ENCODE peak calls at places on chromosomes 7 and 10, in nine cellular contexts. N, X, K, E, C, U, Y, S and J are unnamed samples.

GRCh38 chr10:30371954-30372353 is 22.9 kb upstream of the MTPAP start:
- DNase-seq in N (no peak), X (no peak), K (no peak), E (no peak), C (no peak), U (no peak), Y (no peak), S (no peak), J (no peak)

GRCh38 chr10:78892383-78893191 is 176.2 kb upstream of the ZMIZ1 start:
- DNase-seq in N (no peak), X (peak; percentile 8), K (no peak), E (no peak), C (no peak), U (peak; percentile 11), Y (no peak), S (no peak), J (no peak)

GRCh38 chr10:72272689-72273409 is 875 bp upstream of the DDIT4 start:
- DNase-seq in N (peak; percentile 96), X (peak; percentile 98), K (peak; percentile 86), E (peak; percentile 84), C (no peak), U (peak; percentile 81), Y (no peak), S (no peak), J (peak; percentile 94)

GRCh38 chr10:104577861-104578480 is 63.1 kb upstream of the SORCS3 start:
- DNase-seq in N (no peak), X (no peak), K (no peak), E (no peak), C (no peak), U (no peak), Y (no peak), S (no peak), J (no peak)

GRCh38 chr7:91655656-91656055 is 224.8 kb downstream of the MTERF1 start:
- DNase-seq in N (no peak), X (no peak), K (no peak), E (no peak), C (no peak), U (no peak), Y (no peak), S (no peak), J (no peak)

GRCh38 chr7:55018361-55019328 is at the start of gene EGFR:
- DNase-seq in N (peak; percentile 81), X (peak; percentile 92), K (no peak), E (peak; percentile 66), C (no peak), U (peak; percentile 89), Y (no peak), S (no peak), J (peak; percentile 34)

GRCh38 chr7:27771111-27771510 is 31.1 kb downstream of the TAX1BP1 start:
- DNase-seq in N (no peak), X (no peak), K (no peak), E (no peak), C (no peak), U (no peak), Y (no peak), S (no peak), J (no peak)

GRCh38 chr7:11193131-11193867 is 219.6 kb downstream of the PHF14 start:
- DNase-seq in N (no peak), X (peak; percentile 51), K (no peak), E (no peak), C (no peak), U (no peak), Y (no peak), S (no peak), J (no peak)

GRCh38 chr7:69837387-69838068 is 239.3 kb downstream of the AUTS2 start:
- DNase-seq in N (no peak), X (no peak), K (no peak), E (no peak), C (no peak), U (no peak), Y (no peak), S (no peak), J (no peak)

GRCh38 chr10:35643151-35643975 is 1.3 kb upstream of the FZD8 start:
- DNase-seq in N (peak; percentile 82), X (peak; percentile 84), K (no peak), E (peak; percentile 49), C (no peak), U (peak; percentile 60), Y (no peak), S (no peak), J (no peak)

GRCh38 chr10:24894309-24894708 is 58.1 kb downstream of the PRTFDC1 start:
- DNase-seq in N (no peak), X (no peak), K (no peak), E (no peak), C (no peak), U (no peak), Y (no peak), S (no peak), J (peak; percentile 87)

GRCh38 chr7:104328308-104328969 is at the start of gene LHFPL3:
- DNase-seq in N (no peak), X (no peak), K (no peak), E (no peak), C (no peak), U (peak; percentile 16), Y (no peak), S (no peak), J (no peak)

GRCh38 chr7:97307521-97308108 is 190.1 kb downstream of the SDHAF3 start:
- DNase-seq in N (no peak), X (no peak), K (no peak), E (no peak), C (no peak), U (no peak), Y (no peak), S (no peak), J (no peak)

GRCh38 chr10:112834661-112835060 is 115.4 kb upstream of the TCF7L2 start:
- DNase-seq in N (no peak), X (no peak), K (no peak), E (no peak), C (no peak), U (no peak), Y (no peak), S (no peak), J (no peak)

GRCh38 chr7:44307905-44308740 is 17.3 kb downstream of the CAMK2B start:
- DNase-seq in N (peak; percentile 57), X (peak; percentile 28), K (no peak), E (no peak), C (no peak), U (peak; percentile 7), Y (no peak), S (no peak), J (no peak)

DNA sequence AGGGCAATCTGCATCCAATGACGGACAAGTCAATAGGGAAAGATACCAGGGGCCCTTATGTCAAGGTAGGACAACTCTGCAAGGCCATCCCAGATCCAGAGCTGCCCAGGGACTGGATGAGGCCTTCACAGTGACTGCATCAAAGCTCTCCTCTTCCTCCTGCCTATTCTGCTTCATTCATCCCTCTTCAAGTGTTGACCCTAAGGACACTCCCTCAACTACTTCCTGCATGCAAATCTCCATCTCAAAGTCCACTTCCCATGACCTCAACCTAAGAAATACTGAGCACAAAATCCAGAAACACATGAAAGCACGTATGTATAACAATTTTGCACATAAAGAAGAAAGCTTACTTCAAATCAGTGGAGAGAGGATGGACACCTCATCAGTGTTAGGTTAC is 182.3 kb downstream of the AVL9 start:
- DNase-seq in N (no peak), X (no peak), K (no peak), E (no peak), C (no peak), U (no peak), Y (no peak), S (no peak), J (no peak)
- H3K9me3 ChIP-seq in N (no peaks in the 10 kb centered on the region), X (no peaks in the 10 kb centered on the region), K (no peaks in the 10 kb centered on the region), E (no peaks in the 10 kb centered on the region), C (peaks cover 17% of the 10 kb centered on the region), U (no peaks in the 10 kb centered on the region), Y (no peaks in the 10 kb centered on the region), S (no peaks in the 10 kb centered on the region), J (no peaks in the 10 kb centered on the region)

GRCh38 chr7:17234398-17235021 is 63.9 kb upstream of the AHR start:
- DNase-seq in N (no peak), X (no peak), K (no peak), E (no peak), C (peak; percentile 94), U (peak; percentile 37), Y (peak; percentile 62), S (peak; percentile 85), J (peak; percentile 55)
- H3K27ac ChIP-seq in N (peak overlapping the region; percentile 12), X (no peak overlapping the region), K (no peak overlapping the region), E (peak overlapping the region; percentile 76), C (peak overlapping the region; percentile 90), U (peak overlapping the region; percentile 37), Y (peak overlapping the region; percentile 88), S (peak overlapping the region; percentile 95), J (no peak overlapping the region)

GRCh38 chr7:65409363-65409762 is 35.7 kb downstream of the ZNF92 start:
- DNase-seq in N (no peak), X (no peak), K (no peak), E (no peak), C (no peak), U (no peak), Y (no peak), S (no peak), J (no peak)

DNA sequence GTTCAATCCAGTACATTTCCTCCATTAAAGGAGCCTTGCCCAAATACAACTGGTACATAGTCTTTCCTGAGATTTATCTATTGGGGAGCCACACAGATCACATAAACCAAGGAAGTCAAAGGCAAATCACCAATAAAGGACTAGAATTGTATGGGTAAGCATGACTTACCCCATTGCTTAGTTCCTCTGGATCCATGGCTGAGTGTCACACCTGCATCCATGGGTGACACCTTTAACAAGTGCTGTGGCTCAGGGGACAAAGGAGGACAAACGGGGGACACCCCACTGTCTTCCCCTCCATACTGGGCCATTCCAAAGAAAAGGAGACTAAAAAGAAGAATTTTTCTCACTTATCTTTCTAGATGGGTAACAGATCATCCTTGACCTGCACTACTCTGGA is 30.4 kb downstream of the ZNF92 start:
- DNase-seq in N (no peak), X (no peak), K (no peak), E (no peak), C (no peak), U (no peak), Y (no peak), S (no peak), J (no peak)
- H3K9me3 ChIP-seq in N (peaks cover 95% of the 10 kb centered on the region), X (peaks cover 29% of the 10 kb centered on the region), K (peaks cover 37% of the 10 kb centered on the region), E (no peaks in the 10 kb centered on the region), C (peaks cover 14% of the 10 kb centered on the region), U (no peaks in the 10 kb centered on the region), Y (peaks cover 32% of the 10 kb centered on the region), S (peaks cover 71% of the 10 kb centered on the region), J (peaks cover 23% of the 10 kb centered on the region)

DNA sequence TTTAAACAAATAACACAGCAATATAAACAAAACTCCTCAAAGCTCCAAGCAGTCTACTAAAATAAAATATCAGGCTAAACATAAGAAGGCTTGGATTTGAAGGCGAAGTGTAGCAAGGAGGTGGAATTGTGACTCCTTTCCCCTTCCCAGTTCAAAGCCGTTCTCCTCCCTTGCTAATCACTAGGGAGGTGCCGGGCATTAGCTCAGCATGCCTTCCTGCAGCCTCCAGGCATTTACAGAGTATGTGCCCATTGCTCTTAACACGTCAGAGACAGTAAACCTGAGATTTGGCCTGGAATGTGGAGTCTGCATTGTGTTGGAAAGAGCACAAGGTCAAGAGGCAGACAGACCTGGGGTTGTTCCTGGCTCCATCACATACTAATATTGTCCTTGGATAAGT is 15.6 kb downstream of the CNNM1 start:
- DNase-seq in N (no peak), X (no peak), K (no peak), E (no peak), C (no peak), U (no peak), Y (no peak), S (no peak), J (no peak)
- H3K27ac ChIP-seq in N (no peak overlapping the region), X (no peak overlapping the region), K (no peak overlapping the region), E (no peak overlapping the region), C (no peak overlapping the region), U (no peak overlapping the region), Y (no peak overlapping the region), S (no peak overlapping the region), J (no peak overlapping the region)

GRCh38 chr10:131223422-131223821 is 88.1 kb downstream of the TCERG1L start:
- DNase-seq in N (no peak), X (no peak), K (no peak), E (no peak), C (no peak), U (no peak), Y (no peak), S (no peak), J (no peak)
- H3K9me3 ChIP-seq in N (no peaks in the 10 kb centered on the region), X (no peaks in the 10 kb centered on the region), K (no peaks in the 10 kb centered on the region), E (no peaks in the 10 kb centered on the region), C (no peaks in the 10 kb centered on the region), U (no peaks in the 10 kb centered on the region), Y (no peaks in the 10 kb centered on the region), S (no peaks in the 10 kb centered on the region), J (peaks cover 95% of the 10 kb centered on the region)